ENCODE peak calls at places on chromosomes 6 and 20, in six cellular contexts. F is OCI-LY7, Q is astrocyte of the spinal cord, G is AG04450, Y is hepatocyte, X is GM23338. J is an unnamed sample.
A peak's percentile ranks its signal among the peaks of the same experiment; 100 is the strongest.

GRCh38 chr6:151690768-151691562 is 116.5 kb upstream of the ESR1 start:
- DNase-seq in F (peak; percentile 19), Q (no peak), G (no peak), Y (no peak), X (no peak), J (peak; percentile 21)

GRCh38 chr20:63542031-63542559 is 4.9 kb upstream of the PTK6 start:
- DNase-seq in F (no peak), Q (no peak), G (no peak), Y (no peak), X (no peak), J (no peak)

GRCh38 chr20:21529863-21530262 is 16.0 kb upstream of the NKX2-2 start:
- DNase-seq in F (peak; percentile 48), Q (no peak), G (no peak), Y (no peak), X (peak; percentile 59), J (no peak)

GRCh38 chr6:13248053-13248452 is 80.3 kb downstream of the TBC1D7 start:
- DNase-seq in F (no peak), Q (peak; percentile 68), G (peak; percentile 11), Y (peak; percentile 28), X (peak; percentile 47), J (peak; percentile 81)

GRCh38 chr6:134436950-134437349 is 119.0 kb upstream of the SGK1 start:
- DNase-seq in F (peak; percentile 23), Q (peak; percentile 64), G (no peak), Y (no peak), X (no peak), J (no peak)

GRCh38 chr6:3227363-3228045 is at the start of gene TUBB2B:
- DNase-seq in F (no peak), Q (peak; percentile 59), G (no peak), Y (peak; percentile 90), X (peak; percentile 96), J (no peak)

GRCh38 chr6:166972101-166972500 is 15.8 kb upstream of the RNASET2 start:
- DNase-seq in F (no peak), Q (no peak), G (no peak), Y (no peak), X (no peak), J (no peak)

GRCh38 chr6:145015739-145016558 is 719.4 kb downstream of the EPM2A start:
- DNase-seq in F (no peak), Q (peak; percentile 94), G (peak; percentile 72), Y (peak; percentile 58), X (no peak), J (peak; percentile 90)

GRCh38 chr6:89138173-89138572 is 7.7 kb upstream of the PM20D2 start:
- DNase-seq in F (no peak), Q (no peak), G (no peak), Y (no peak), X (no peak), J (no peak)

DNA sequence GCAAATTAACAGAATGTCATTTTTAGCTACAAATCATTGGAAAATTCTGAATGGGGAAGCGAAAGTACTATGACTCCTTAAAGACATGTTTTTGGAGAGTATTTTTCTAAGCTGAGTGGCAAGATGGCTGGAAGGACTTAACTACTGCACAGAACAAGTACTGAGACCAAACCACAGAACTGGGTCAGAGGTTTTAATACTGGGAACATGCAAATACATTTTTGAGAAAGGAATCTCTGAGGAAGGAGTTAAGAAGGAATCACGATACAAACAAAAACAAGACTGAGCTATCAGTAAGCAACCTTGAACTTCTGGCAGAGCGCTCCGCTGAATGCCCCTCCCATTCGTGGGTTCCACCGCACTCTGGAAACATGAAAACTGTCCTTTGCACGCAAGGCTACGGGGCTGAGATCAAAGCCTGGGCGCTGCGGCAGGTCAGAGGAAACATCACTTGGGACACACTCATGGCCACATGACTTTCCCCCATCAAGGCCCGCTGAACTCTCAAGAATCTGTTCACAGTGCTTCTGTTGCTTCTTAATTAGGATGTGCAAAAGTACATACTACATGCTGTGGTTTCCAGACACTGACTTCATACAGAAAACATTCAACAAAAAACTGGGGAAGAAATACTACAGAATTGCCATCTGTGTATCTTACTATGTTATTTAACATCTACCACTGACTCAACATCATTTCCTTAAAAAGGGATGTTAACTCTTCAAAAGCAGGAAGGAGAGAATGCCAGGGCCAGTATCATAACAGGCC is 27.8 kb downstream of the SLC23A2 start:
- DNase-seq in F (peak; percentile 39), Q (peak; percentile 66), G (peak; percentile 70), Y (peak; percentile 18), X (no peak), J (peak; percentile 94)
- H3K4me3 ChIP-seq in F (peak overlapping the region; percentile 37), Q (peak overlapping the region; percentile 3), G (peak overlapping the region; percentile 37), Y (no peak overlapping the region), X (no peak overlapping the region), J (peak overlapping the region; percentile 48)

DNA sequence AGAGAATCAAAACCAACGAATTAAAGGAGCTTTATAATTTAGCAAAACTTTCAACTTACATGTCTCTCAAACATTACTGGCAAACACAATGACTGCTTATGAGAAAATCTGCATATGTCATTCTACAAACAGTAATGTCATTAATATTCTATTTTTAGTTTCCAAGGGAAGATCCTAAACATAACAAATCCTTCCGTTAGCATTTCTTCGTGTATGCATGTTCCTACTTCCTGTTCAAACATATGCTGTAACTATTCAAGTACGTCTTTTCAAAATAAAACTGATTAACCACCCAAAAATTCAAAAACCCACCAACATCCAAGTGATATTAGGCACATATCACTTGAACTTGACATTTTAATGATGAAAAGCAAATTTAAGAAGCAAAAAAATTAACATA is 131.3 kb downstream of the HACE1 start:
- DNase-seq in F (no peak), Q (peak; percentile 42), G (peak; percentile 11), Y (no peak), X (no peak), J (no peak)
- TF ChIP-seq CTCF in F (no peak), Q (no peak), G (no peak), Y (no peak), X (no peak), J (no peak)

DNA sequence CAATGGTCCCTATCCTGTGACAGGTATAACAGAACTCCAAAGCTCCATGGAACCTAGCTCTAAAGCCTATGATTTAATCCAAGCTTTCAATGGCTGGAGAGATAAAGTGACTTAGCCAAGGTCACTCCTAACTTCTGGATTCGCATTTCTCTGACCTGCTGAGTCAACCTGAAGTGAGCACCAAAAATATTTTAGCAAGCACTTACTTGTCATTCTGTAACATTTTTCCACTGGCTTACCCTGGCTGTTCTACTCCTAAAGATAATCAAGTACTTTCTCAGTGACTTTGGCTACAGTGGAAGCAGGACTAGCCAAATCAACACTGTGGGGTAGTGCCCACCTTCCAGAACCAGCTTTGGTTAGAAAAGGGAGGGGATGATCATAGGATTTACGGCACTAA is 188.3 kb downstream of the OGFRL1 start:
- DNase-seq in F (no peak), Q (no peak), G (no peak), Y (no peak), X (no peak), J (no peak)
- H3K4me3 ChIP-seq in F (no peak overlapping the region), Q (no peak overlapping the region), G (no peak overlapping the region), Y (no peak overlapping the region), X (no peak overlapping the region), J (no peak overlapping the region)

DNA sequence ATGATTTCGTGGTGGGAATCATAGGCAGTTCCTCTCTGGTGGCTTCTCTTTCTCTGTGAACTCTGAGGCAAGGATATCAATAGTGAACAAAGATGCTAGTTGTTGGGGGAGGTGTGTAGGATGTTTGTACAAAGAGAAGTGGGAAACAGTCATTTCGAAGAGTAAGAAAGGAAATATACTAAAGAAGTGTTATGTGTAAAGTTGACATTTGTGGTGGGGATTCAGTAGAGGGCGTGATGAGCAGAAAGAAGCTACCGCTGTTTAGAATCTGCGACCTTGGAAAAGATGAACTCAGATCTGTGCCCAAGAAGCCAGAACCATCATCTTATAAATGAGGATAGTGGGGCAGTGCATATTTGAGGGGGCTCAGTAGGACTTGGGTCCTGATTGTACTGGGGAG is 11.4 kb downstream of the SLC35F1 start:
- DNase-seq in F (no peak), Q (no peak), G (no peak), Y (no peak), X (peak; percentile 23), J (no peak)
- TF ChIP-seq CTCF in F (no peak), Q (no peak), G (no peak), Y (no peak), X (peak; percentile 27), J (no peak)

GRCh38 chr6:6315660-6316059 is 4.8 kb downstream of the F13A1 start:
- DNase-seq in F (peak; percentile 54), Q (peak; percentile 43), G (no peak), Y (peak; percentile 63), X (peak; percentile 79), J (peak; percentile 2)

GRCh38 chr6:6317386-6317785 is 3.1 kb downstream of the F13A1 start:
- DNase-seq in F (peak; percentile 51), Q (no peak), G (no peak), Y (no peak), X (no peak), J (no peak)

GRCh38 chr6:6320901-6321300 is 439 bp upstream of the F13A1 start:
- DNase-seq in F (no peak), Q (peak; percentile 17), G (no peak), Y (no peak), X (peak; percentile 28), J (peak; percentile 8)

GRCh38 chr6:6319947-6320811 is at the start of gene F13A1:
- DNase-seq in F (peak; percentile 29), Q (no peak), G (no peak), Y (no peak), X (peak; percentile 72), J (no peak)

DNA sequence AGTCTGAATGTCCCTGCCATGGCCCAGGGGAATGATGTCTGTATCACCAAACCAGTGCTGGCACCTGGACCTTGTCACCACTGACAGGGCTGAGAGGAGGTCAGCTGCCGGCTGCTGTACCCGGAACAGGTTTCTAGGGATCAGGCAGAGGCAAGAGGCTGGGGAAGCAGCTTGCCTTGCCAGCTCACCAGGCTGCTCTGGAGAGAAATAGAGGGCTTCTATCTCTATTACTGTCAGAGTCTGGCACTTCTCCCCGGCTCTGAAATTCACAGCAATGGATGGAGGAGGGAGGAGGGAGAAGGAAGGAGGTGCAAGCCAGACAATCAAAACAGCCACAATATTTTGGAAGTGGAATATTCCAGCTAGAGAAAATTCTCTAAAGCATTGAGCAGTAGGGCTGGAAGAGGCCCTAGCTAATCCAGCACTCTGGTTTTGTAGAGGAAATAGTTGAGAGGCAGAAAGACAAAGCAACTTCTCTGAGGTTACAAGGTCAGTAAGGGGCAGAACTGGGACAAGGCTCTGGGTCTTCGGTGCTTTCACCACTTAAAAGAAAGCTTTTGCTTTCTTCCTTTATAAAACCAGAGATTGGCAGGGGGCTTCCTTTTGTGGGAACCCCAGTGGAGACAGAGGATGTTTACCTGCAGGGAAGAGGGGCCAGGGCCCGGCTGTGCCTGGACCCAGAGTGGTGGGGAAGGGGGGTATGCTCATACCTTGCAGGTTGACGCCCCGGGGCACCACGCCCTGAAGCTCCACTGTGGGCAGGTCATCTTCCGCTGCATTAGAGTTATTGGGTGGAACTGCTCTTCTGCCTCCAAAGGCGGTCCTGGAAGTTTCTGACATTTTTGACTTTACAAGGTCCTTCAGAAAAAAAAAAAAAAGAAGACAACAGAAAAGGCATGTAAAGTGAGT is 2.4 kb downstream of the F13A1 start:
- DNase-seq in F (no peak), Q (no peak), G (no peak), Y (no peak), X (peak; percentile 7), J (no peak)
- H3K4me3 ChIP-seq in F (no peak overlapping the region), Q (no peak overlapping the region), G (no peak overlapping the region), Y (no peak overlapping the region), X (no peak overlapping the region), J (no peak overlapping the region)